ENCODE peak calls at places on chromosomes 16 and 17, in four cellular contexts. O, F, D and U are unnamed samples.

GRCh38 chr16:25114121-25114520 is 2.6 kb downstream of the LCMT1 start:
- DNase-seq in F (no peak), D (no peak), O (no peak), U (no peak)

GRCh38 chr17:33942414-33942813 is 312.7 kb upstream of the CCL2 start:
- DNase-seq in F (no peak), D (no peak), O (no peak), U (no peak)

GRCh38 chr17:73155410-73156165 is 9.2 kb upstream of the SSTR2 start:
- DNase-seq in D (no peak), O (no peak), F (no peak), U (no peak)

GRCh38 chr17:66549312-66549705 is 246.9 kb downstream of the PRKCA start:
- DNase-seq in O (no peak), F (no peak), D (peak; percentile 17), U (no peak)

GRCh38 chr17:82937411-82938371 is 97.9 kb upstream of the ZNF750 start:
- DNase-seq in O (peak; percentile 13), D (no peak), F (no peak), U (no peak)

GRCh38 chr16:75761111-75761510 is 34.8 kb upstream of the CPHXL start:
- DNase-seq in D (no peak), O (no peak), F (no peak), U (no peak)

GRCh38 chr16:17457513-17457912 is 13.2 kb downstream of the XYLT1 start:
- DNase-seq in F (no peak), O (no peak), D (no peak), U (no peak)

GRCh38 chr17:74532115-74532514 is 840 bp upstream of the CD300LB start:
- DNase-seq in F (no peak), O (peak; percentile 41), D (no peak), U (peak; percentile 5)

GRCh38 chr16:2963611-2964415 is at the start of gene KREMEN2:
- DNase-seq in D (no peak), F (no peak), O (no peak), U (no peak)

GRCh38 chr16:83994087-83994486 is 26.0 kb downstream of the NECAB2 start:
- DNase-seq in D (peak; percentile 84), O (no peak), F (no peak), U (no peak)

GRCh38 chr17:1709971-1710806 is at the start of gene TLCD2:
- DNase-seq in F (no peak), O (peak; percentile 80), D (peak; percentile 53), U (peak; percentile 77)